ENCODE peak calls at places on chromosome 20, in four cellular contexts. F, H, O and Q are unnamed samples.

GRCh38 chr20:46970937-46971630 is 76.4 kb downstream of the EYA2 start:
- DNase-seq in F (peak; percentile 87), H (no peak), O (no peak), Q (no peak)

GRCh38 chr20:39700527-39700926 is 738.4 kb downstream of the DHX35 start:
- DNase-seq in F (no peak), H (no peak), O (no peak), Q (no peak)

GRCh38 chr20:21518292-21518991 is 4.6 kb upstream of the NKX2-2 start:
- DNase-seq in F (no peak), H (no peak), O (no peak), Q (no peak)

GRCh38 chr20:30912006-30912660 is 345.3 kb upstream of the DEFB115 start:
- DNase-seq in F (peak; percentile 27), H (no peak), O (no peak), Q (no peak)

GRCh38 chr20:7352165-7352564 is 584.7 kb downstream of the BMP2 start:
- DNase-seq in F (no peak), H (no peak), O (no peak), Q (no peak)

GRCh38 chr20:44151621-44152416 is 35.2 kb downstream of the JPH2 start:
- DNase-seq in F (no peak), H (no peak), O (no peak), Q (no peak)

GRCh38 chr20:54054516-54054915 is 15.9 kb downstream of the BCAS1 start:
- DNase-seq in F (no peak), H (no peak), O (no peak), Q (no peak)

GRCh38 chr20:25090492-25091429 is 8.8 kb upstream of the VSX1 start:
- DNase-seq in F (no peak), H (no peak), O (peak; percentile 35), Q (no peak)

GRCh38 chr20:57211949-57212889 is 54.2 kb downstream of the BMP7 start:
- DNase-seq in F (peak; percentile 85), H (peak; percentile 55), O (no peak), Q (no peak)

GRCh38 chr20:33909331-33909921 is 84.3 kb upstream of the RALY start:
- DNase-seq in F (peak; percentile 97), H (no peak), O (no peak), Q (no peak)

GRCh38 chr20:62428396-62429160 is 1.2 kb upstream of the RBBP8NL start:
- DNase-seq in F (no peak), H (no peak), O (no peak), Q (no peak)

GRCh38 chr20:62425281-62426058 is 1.9 kb downstream of the RBBP8NL start:
- DNase-seq in F (no peak), H (no peak), O (no peak), Q (no peak)

GRCh38 chr20:62428008-62428384 is 657 bp upstream of the RBBP8NL start:
- DNase-seq in F (no peak), H (no peak), O (no peak), Q (no peak)

GRCh38 chr20:62426678-62427077 is 661 bp downstream of the RBBP8NL start:
- DNase-seq in F (no peak), H (peak; percentile 19), O (no peak), Q (no peak)

DNA sequence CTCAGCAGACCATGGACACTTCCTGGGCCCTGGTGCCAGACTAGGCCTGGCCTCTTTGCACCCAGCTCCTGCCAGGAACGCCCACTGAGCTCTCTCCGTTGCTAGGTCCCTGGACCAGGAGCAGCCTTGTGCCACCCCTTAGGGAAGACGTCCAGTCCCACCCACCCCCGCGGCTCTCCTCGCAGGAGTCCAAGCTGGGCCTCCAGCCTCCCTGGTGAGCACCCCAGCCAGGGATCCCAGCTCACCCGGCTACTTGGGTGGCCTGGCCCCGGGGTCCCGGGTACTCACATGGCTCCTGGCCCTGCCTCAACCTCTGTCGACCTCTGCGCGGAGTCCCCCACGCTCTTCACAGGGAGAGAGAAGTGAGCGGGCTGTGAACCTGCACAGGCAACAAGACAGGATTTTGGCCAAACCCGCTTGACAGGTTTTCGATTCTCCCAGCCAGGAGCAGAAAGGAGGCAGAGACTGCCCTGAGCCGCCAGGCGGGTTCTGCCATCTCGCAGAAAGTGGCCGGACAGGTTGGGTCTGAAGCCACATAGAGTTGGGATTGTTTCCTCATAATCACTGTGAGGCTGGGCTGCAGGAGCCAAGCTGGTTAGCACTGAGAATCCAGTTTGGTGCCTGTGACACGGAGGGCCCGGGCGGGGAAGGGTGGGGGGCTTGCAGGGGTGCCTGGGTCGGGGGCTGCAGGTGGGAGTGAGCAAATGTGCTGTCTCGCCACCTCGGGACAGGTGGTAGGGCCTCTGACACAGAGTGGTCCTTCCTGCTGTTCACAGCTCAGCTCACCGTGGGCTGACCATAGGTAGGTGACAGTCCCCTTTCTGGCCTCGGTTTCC is at the start of gene RBBP8NL:
- DNase-seq in F (no peak), H (peak; percentile 96), O (no peak), Q (no peak)
- TF ChIP-seq CTCF in F (no peak), H (no peak), O (no peak), Q (no peak)

DNA sequence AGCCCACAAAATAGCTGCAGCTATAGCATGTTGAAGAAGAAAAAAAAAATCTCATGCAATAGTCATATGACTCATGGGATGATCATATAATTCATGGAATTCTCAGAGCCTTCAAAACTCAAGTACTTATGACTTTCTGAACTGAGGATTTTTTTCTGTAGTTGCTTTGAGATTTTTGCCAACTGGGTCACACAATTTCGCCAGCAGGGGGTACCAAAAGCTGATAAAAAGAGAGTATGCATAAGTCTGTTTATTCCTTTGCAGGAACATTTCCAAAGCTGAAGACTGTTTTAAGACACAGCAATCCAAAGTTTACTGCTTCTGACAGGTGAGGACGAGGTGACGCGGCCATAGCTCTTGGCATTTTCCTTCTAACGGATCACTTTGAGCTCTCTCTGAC is 586.1 kb upstream of the CHD6 start:
- DNase-seq in F (no peak), H (peak; percentile 7), O (no peak), Q (no peak)
- TF ChIP-seq CTCF in F (no peak), H (peak; percentile 39), O (no peak), Q (no peak)

DNA sequence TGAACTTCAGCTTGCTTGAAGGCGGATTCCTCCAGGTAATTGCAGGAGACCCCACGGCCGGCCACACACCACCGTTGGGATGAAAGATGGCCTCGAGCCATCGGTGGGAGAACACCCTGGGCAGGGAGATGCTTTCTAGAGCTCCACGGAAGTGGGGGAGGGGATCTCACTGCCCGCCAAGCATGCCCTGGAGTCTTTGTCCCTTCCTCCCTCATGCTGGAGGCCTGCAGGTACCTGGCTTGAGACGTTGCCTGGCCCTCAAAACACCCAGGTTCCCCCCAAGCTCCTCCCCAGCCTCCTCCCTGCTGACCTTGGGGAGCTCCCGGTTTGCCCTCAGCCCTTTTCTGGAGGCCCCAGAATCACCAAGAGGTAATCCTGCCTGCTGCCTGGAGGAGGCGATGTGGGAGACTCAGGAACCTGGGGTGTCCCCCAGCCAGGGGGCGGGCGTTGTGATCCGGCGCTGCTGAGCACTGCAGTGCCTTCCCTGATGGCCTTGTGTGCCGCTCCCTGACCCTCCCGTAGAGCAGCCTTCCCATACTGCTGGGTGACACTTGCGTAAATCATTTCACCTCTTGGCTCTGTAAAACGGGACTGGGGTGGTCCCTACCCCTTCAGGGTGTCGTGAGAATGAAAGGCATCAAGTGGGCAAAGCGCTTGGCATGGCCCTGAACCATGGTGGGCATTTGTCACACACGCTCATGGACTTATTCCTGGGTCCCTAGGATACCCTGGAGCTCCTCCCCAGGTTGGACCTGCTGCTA is 91.4 kb downstream of the CEBPB start:
- DNase-seq in F (no peak), H (no peak), O (no peak), Q (peak; percentile 68)
- TF ChIP-seq CTCF in F (peak; percentile 19), H (no peak), O (no peak), Q (peak; percentile 61)

DNA sequence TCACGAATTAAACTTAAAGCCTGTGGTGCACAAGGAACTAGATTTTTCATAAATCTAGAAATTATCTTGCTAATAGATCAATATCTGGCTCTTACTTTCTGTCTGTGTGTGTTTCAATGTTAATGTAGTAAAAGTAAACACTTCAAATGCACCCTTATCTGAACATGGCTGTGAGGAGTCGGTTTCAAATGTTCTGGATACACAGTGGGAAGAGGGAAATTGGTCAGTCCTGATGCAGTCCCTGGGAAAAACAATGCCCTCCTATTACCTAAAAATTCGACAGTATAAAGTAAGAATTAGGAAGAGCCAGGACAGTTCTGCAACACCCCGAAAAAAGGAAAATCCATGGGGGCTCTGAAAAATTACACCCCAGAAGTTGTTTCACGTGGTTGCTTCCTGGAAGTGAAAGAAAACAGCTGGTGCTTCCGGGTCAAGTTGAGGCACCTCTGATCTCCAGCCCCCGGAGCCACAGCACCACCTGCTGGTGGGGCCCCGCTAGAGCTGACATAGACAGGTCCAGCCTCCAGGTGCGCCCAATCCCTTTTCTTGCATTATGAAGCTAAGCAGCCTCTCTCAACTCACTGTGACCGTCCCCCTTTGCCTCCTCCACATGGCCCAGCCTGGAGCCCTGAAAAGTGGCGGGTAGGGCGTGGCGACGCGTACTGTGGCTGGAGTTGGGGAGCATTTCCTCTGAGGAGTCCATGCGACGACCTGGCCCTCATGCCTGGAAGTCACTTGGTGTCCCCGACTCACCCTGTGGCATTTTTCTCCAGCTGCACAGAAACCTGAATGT is 8.3 kb downstream of the SEMG2 start:
- DNase-seq in F (peak; percentile 7), H (no peak), O (no peak), Q (no peak)
- TF ChIP-seq CTCF in F (peak; percentile 55), H (peak; percentile 39), O (peak; percentile 14), Q (peak; percentile 64)

GRCh38 chr20:35342154-35342769 is 50.0 kb upstream of the FAM83C start:
- DNase-seq in F (peak; percentile 62), H (no peak), O (no peak), Q (no peak)

GRCh38 chr20:35340436-35340835 is 48.2 kb upstream of the FAM83C start:
- DNase-seq in F (no peak), H (no peak), O (no peak), Q (no peak)

GRCh38 chr20:35344354-35344837 is 52.2 kb upstream of the FAM83C start:
- DNase-seq in F (peak; percentile 96), H (peak; percentile 31), O (no peak), Q (no peak)

GRCh38 chr20:35341366-35342028 is 49.3 kb upstream of the FAM83C start:
- DNase-seq in F (peak; percentile 56), H (no peak), O (no peak), Q (no peak)

DNA sequence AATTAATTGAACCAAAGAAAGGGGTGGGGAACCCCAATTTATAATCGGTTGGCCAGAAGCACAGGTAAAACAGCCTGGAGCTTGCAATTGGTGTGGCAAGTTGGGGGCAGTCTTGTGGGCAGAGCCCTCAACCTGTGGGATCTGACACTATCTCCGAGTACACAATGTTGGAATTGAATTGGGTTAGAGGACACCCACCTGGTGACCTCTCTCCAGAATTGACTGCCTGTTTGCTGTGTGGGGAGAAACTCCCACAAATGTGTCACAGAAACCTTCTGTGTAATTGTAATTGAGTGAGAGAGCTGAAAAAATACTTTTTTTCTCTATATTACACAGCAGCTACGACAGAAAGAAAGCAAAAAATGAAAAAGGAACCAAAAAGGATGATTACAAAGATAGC is 53.0 kb upstream of the FAM83C start:
- DNase-seq in F (no peak), H (no peak), O (no peak), Q (no peak)
- TF ChIP-seq CTCF in F (no peak), H (no peak), O (no peak), Q (no peak)

DNA sequence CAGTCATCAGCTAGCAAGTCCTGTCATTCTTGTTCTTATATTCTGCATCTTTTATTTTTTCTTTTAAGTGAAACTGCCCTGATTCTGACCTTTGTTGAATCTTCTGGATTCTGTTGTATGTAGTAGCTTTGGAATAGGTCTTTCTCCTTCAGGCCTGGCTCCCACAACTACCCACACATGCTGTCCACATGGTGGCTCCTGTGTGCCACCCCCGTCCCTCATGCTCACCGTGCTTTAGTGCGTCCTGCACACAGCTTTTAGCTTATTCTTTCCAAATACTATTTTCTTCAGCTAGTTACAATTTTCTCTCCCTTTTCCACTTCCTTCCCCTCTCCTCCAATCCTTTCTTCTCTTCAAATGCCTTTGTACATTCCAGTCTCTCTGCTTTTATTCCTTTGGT is 61.8 kb downstream of the CTNNBL1 start:
- DNase-seq in F (peak; percentile 20), H (no peak), O (no peak), Q (no peak)
- TF ChIP-seq CTCF in F (peak; percentile 21), H (no peak), O (no peak), Q (no peak)